ENCODE peak calls at places on chromosomes 13 and 19, in seven cellular contexts. Q, A, X, C, K, W and O are unnamed samples.

GRCh38 chr13:75202981-75203380 is 279.0 kb downstream of the TBC1D4 start:
- DNase-seq in Q (no peak), A (no peak), X (no peak), C (no peak), K (no peak), W (no peak), O (no peak)

GRCh38 chr19:45632468-45633196 is 6.6 kb downstream of the EML2 start:
- DNase-seq in Q (no peak), A (peak), X (peak), C (no peak), K (peak), W (peak), O (peak)

GRCh38 chr13:29847501-29847983 is 2.9 kb downstream of the UBL3 start:
- DNase-seq in Q (no peak), A (peak), X (peak), C (no peak), K (no peak), W (no peak), O (no peak)

GRCh38 chr19:55686311-55687050 is 11.5 kb downstream of the EPN1 start:
- DNase-seq in Q (no peak), A (no peak), X (no peak), C (no peak), K (no peak), W (no peak), O (no peak)

GRCh38 chr13:104691765-104692164 is 1625.5 kb upstream of the SLC10A2 start:
- DNase-seq in Q (no peak), A (no peak), X (no peak), C (no peak), K (no peak), W (no peak), O (no peak)

GRCh38 chr19:45276284-45276687 is 25.2 kb downstream of the MARK4 start:
- DNase-seq in Q (no peak), A (peak), X (no peak), C (no peak), K (no peak), W (no peak), O (peak)

GRCh38 chr13:97982286-97982685 is 28.8 kb downstream of the IPO5 start:
- DNase-seq in Q (no peak), A (no peak), X (no peak), C (no peak), K (no peak), W (no peak), O (no peak)

GRCh38 chr13:41854758-41855157 is 106.2 kb downstream of the VWA8 start:
- DNase-seq in Q (no peak), A (no peak), X (no peak), C (no peak), K (no peak), W (no peak), O (no peak)

GRCh38 chr19:33348301-33349010 is 25.1 kb upstream of the CEBPG start:
- DNase-seq in Q (no peak), A (peak), X (no peak), C (no peak), K (no peak), W (no peak), O (no peak)